ENCODE peak calls at places on chromosomes 5 and 9, in eight cellular contexts. One of them, this sample, is unnamed.

GRCh38 chr9:118882674-118883073 is 486.6 kb downstream of the BRINP1 start:
- DNase-seq in RPMI8226: no peak
- DNase-seq in SK-N-MC: no peak
- DNase-seq in activated CD8-positive, alpha-beta memory T cell treated with anti-CD3 and anti-CD28 coated beads, Interleukin-2, amount 50 U/mL, for 48 hours: no peak
- DNase-seq in A549: no peak
- DNase-seq in CD14-positive monocyte: no peak
- DNase-seq in AG09309: peak
- DNase-seq in stimulated activated CD4-positive, alpha-beta T cell treated with anti-CD3 and anti-CD28 coated beads, Interleukin-12 subunit alpha, Interleukin-12 subunit beta, amount 100 ng/mL, for 24 hours: no peak
- DNase-seq in this sample: no peak

GRCh38 chr5:172725785-172726184 is 45.2 kb downstream of the DUSP1 start:
- DNase-seq in stimulated activated CD4-positive, alpha-beta T cell treated with anti-CD3 and anti-CD28 coated beads, Interleukin-12 subunit alpha, Interleukin-12 subunit beta, amount 100 ng/mL, for 24 hours: no peak
- DNase-seq in CD14-positive monocyte: no peak
- DNase-seq in activated CD8-positive, alpha-beta memory T cell treated with anti-CD3 and anti-CD28 coated beads, Interleukin-2, amount 50 U/mL, for 48 hours: no peak
- DNase-seq in AG09309: no peak
- DNase-seq in A549: no peak
- DNase-seq in SK-N-MC: no peak
- DNase-seq in RPMI8226: no peak
- DNase-seq in this sample: no peak

GRCh38 chr9:125603478-125604021 is 103.5 kb downstream of the MAPKAP1 start:
- DNase-seq in CD14-positive monocyte: no peak
- DNase-seq in stimulated activated CD4-positive, alpha-beta T cell treated with anti-CD3 and anti-CD28 coated beads, Interleukin-12 subunit alpha, Interleukin-12 subunit beta, amount 100 ng/mL, for 24 hours: no peak
- DNase-seq in A549: no peak
- DNase-seq in activated CD8-positive, alpha-beta memory T cell treated with anti-CD3 and anti-CD28 coated beads, Interleukin-2, amount 50 U/mL, for 48 hours: no peak
- DNase-seq in AG09309: no peak
- DNase-seq in RPMI8226: no peak
- DNase-seq in SK-N-MC: no peak
- DNase-seq in this sample: no peak

GRCh38 chr5:177147239-177147638 is 13.7 kb downstream of the NSD1 start:
- DNase-seq in SK-N-MC: no peak
- DNase-seq in A549: no peak
- DNase-seq in CD14-positive monocyte: no peak
- DNase-seq in activated CD8-positive, alpha-beta memory T cell treated with anti-CD3 and anti-CD28 coated beads, Interleukin-2, amount 50 U/mL, for 48 hours: no peak
- DNase-seq in stimulated activated CD4-positive, alpha-beta T cell treated with anti-CD3 and anti-CD28 coated beads, Interleukin-12 subunit alpha, Interleukin-12 subunit beta, amount 100 ng/mL, for 24 hours: no peak
- DNase-seq in AG09309: no peak
- DNase-seq in RPMI8226: no peak
- DNase-seq in this sample: no peak

GRCh38 chr5:173050791-173051190 is 5.4 kb upstream of the CREBRF start:
- DNase-seq in activated CD8-positive, alpha-beta memory T cell treated with anti-CD3 and anti-CD28 coated beads, Interleukin-2, amount 50 U/mL, for 48 hours: no peak
- DNase-seq in AG09309: no peak
- DNase-seq in CD14-positive monocyte: no peak
- DNase-seq in RPMI8226: no peak
- DNase-seq in stimulated activated CD4-positive, alpha-beta T cell treated with anti-CD3 and anti-CD28 coated beads, Interleukin-12 subunit alpha, Interleukin-12 subunit beta, amount 100 ng/mL, for 24 hours: no peak
- DNase-seq in SK-N-MC: no peak
- DNase-seq in A549: no peak
- DNase-seq in this sample: no peak

GRCh38 chr9:132411091-132411508 is 1.1 kb downstream of the CFAP77 start:
- DNase-seq in stimulated activated CD4-positive, alpha-beta T cell treated with anti-CD3 and anti-CD28 coated beads, Interleukin-12 subunit alpha, Interleukin-12 subunit beta, amount 100 ng/mL, for 24 hours: peak
- DNase-seq in AG09309: no peak
- DNase-seq in SK-N-MC: no peak
- DNase-seq in A549: peak
- DNase-seq in RPMI8226: peak
- DNase-seq in activated CD8-positive, alpha-beta memory T cell treated with anti-CD3 and anti-CD28 coated beads, Interleukin-2, amount 50 U/mL, for 48 hours: peak
- DNase-seq in CD14-positive monocyte: peak
- DNase-seq in this sample: peak

GRCh38 chr5:180799194-180799593 is 3.4 kb downstream of the MGAT1 start:
- DNase-seq in CD14-positive monocyte: no peak
- DNase-seq in SK-N-MC: no peak
- DNase-seq in stimulated activated CD4-positive, alpha-beta T cell treated with anti-CD3 and anti-CD28 coated beads, Interleukin-12 subunit alpha, Interleukin-12 subunit beta, amount 100 ng/mL, for 24 hours: no peak
- DNase-seq in AG09309: no peak
- DNase-seq in A549: no peak
- DNase-seq in activated CD8-positive, alpha-beta memory T cell treated with anti-CD3 and anti-CD28 coated beads, Interleukin-2, amount 50 U/mL, for 48 hours: peak
- DNase-seq in RPMI8226: peak
- DNase-seq in this sample: no peak

GRCh38 chr5:151685749-151686672 is 704 bp downstream of the SPARC start:
- DNase-seq in CD14-positive monocyte: no peak
- DNase-seq in SK-N-MC: no peak
- DNase-seq in RPMI8226: no peak
- DNase-seq in stimulated activated CD4-positive, alpha-beta T cell treated with anti-CD3 and anti-CD28 coated beads, Interleukin-12 subunit alpha, Interleukin-12 subunit beta, amount 100 ng/mL, for 24 hours: no peak
- DNase-seq in activated CD8-positive, alpha-beta memory T cell treated with anti-CD3 and anti-CD28 coated beads, Interleukin-2, amount 50 U/mL, for 48 hours: no peak
- DNase-seq in A549: no peak
- DNase-seq in AG09309: no peak
- DNase-seq in this sample: no peak

GRCh38 chr5:147616401-147616800 is 106.5 kb upstream of the DPYSL3 start:
- DNase-seq in SK-N-MC: no peak
- DNase-seq in A549: no peak
- DNase-seq in stimulated activated CD4-positive, alpha-beta T cell treated with anti-CD3 and anti-CD28 coated beads, Interleukin-12 subunit alpha, Interleukin-12 subunit beta, amount 100 ng/mL, for 24 hours: no peak
- DNase-seq in AG09309: no peak
- DNase-seq in RPMI8226: no peak
- DNase-seq in activated CD8-positive, alpha-beta memory T cell treated with anti-CD3 and anti-CD28 coated beads, Interleukin-2, amount 50 U/mL, for 48 hours: no peak
- DNase-seq in CD14-positive monocyte: no peak
- DNase-seq in this sample: no peak

GRCh38 chr5:79697222-79698164 is 7.9 kb downstream of the CMYA5 start:
- DNase-seq in A549: no peak
- DNase-seq in RPMI8226: no peak
- DNase-seq in stimulated activated CD4-positive, alpha-beta T cell treated with anti-CD3 and anti-CD28 coated beads, Interleukin-12 subunit alpha, Interleukin-12 subunit beta, amount 100 ng/mL, for 24 hours: no peak
- DNase-seq in CD14-positive monocyte: peak
- DNase-seq in SK-N-MC: no peak
- DNase-seq in AG09309: peak
- DNase-seq in activated CD8-positive, alpha-beta memory T cell treated with anti-CD3 and anti-CD28 coated beads, Interleukin-2, amount 50 U/mL, for 48 hours: no peak
- DNase-seq in this sample: no peak

GRCh38 chr9:79701651-79702050 is 129.9 kb downstream of the TLE4 start:
- DNase-seq in AG09309: no peak
- DNase-seq in RPMI8226: no peak
- DNase-seq in SK-N-MC: no peak
- DNase-seq in CD14-positive monocyte: peak
- DNase-seq in stimulated activated CD4-positive, alpha-beta T cell treated with anti-CD3 and anti-CD28 coated beads, Interleukin-12 subunit alpha, Interleukin-12 subunit beta, amount 100 ng/mL, for 24 hours: no peak
- DNase-seq in A549: no peak
- DNase-seq in activated CD8-positive, alpha-beta memory T cell treated with anti-CD3 and anti-CD28 coated beads, Interleukin-2, amount 50 U/mL, for 48 hours: no peak
- DNase-seq in this sample: no peak

GRCh38 chr5:132830436-132831094 is at the start of gene SHROOM1:
- DNase-seq in RPMI8226: peak
- DNase-seq in AG09309: no peak
- DNase-seq in A549: peak
- DNase-seq in activated CD8-positive, alpha-beta memory T cell treated with anti-CD3 and anti-CD28 coated beads, Interleukin-2, amount 50 U/mL, for 48 hours: peak
- DNase-seq in SK-N-MC: no peak
- DNase-seq in CD14-positive monocyte: no peak
- DNase-seq in stimulated activated CD4-positive, alpha-beta T cell treated with anti-CD3 and anti-CD28 coated beads, Interleukin-12 subunit alpha, Interleukin-12 subunit beta, amount 100 ng/mL, for 24 hours: no peak
- DNase-seq in this sample: no peak

GRCh38 chr5:125409101-125409495 is 662.7 kb upstream of the ZNF608 start:
- DNase-seq in SK-N-MC: no peak
- DNase-seq in activated CD8-positive, alpha-beta memory T cell treated with anti-CD3 and anti-CD28 coated beads, Interleukin-2, amount 50 U/mL, for 48 hours: no peak
- DNase-seq in A549: no peak
- DNase-seq in RPMI8226: no peak
- DNase-seq in AG09309: no peak
- DNase-seq in CD14-positive monocyte: no peak
- DNase-seq in stimulated activated CD4-positive, alpha-beta T cell treated with anti-CD3 and anti-CD28 coated beads, Interleukin-12 subunit alpha, Interleukin-12 subunit beta, amount 100 ng/mL, for 24 hours: no peak
- DNase-seq in this sample: no peak

GRCh38 chr5:172224996-172225395 is 31.0 kb downstream of the EFCAB9 start:
- DNase-seq in A549: no peak
- DNase-seq in CD14-positive monocyte: no peak
- DNase-seq in SK-N-MC: no peak
- DNase-seq in AG09309: no peak
- DNase-seq in RPMI8226: no peak
- DNase-seq in stimulated activated CD4-positive, alpha-beta T cell treated with anti-CD3 and anti-CD28 coated beads, Interleukin-12 subunit alpha, Interleukin-12 subunit beta, amount 100 ng/mL, for 24 hours: no peak
- DNase-seq in activated CD8-positive, alpha-beta memory T cell treated with anti-CD3 and anti-CD28 coated beads, Interleukin-2, amount 50 U/mL, for 48 hours: no peak
- DNase-seq in this sample: no peak

GRCh38 chr9:87973791-87974292 is 491 bp downstream of the CDK20 start:
- DNase-seq in RPMI8226: no peak
- DNase-seq in stimulated activated CD4-positive, alpha-beta T cell treated with anti-CD3 and anti-CD28 coated beads, Interleukin-12 subunit alpha, Interleukin-12 subunit beta, amount 100 ng/mL, for 24 hours: no peak
- DNase-seq in A549: no peak
- DNase-seq in CD14-positive monocyte: no peak
- DNase-seq in AG09309: no peak
- DNase-seq in SK-N-MC: no peak
- DNase-seq in activated CD8-positive, alpha-beta memory T cell treated with anti-CD3 and anti-CD28 coated beads, Interleukin-2, amount 50 U/mL, for 48 hours: no peak
- DNase-seq in this sample: no peak

GRCh38 chr5:62306494-62307363 is 723 bp downstream of the KIF2A start:
- DNase-seq in A549: peak
- DNase-seq in RPMI8226: peak
- DNase-seq in stimulated activated CD4-positive, alpha-beta T cell treated with anti-CD3 and anti-CD28 coated beads, Interleukin-12 subunit alpha, Interleukin-12 subunit beta, amount 100 ng/mL, for 24 hours: peak
- DNase-seq in SK-N-MC: no peak
- DNase-seq in AG09309: no peak
- DNase-seq in activated CD8-positive, alpha-beta memory T cell treated with anti-CD3 and anti-CD28 coated beads, Interleukin-2, amount 50 U/mL, for 48 hours: peak
- DNase-seq in CD14-positive monocyte: peak
- DNase-seq in this sample: peak

GRCh38 chr9:128146591-128147120 is 2.6 kb upstream of the LCN2 start:
- DNase-seq in A549: no peak
- DNase-seq in AG09309: no peak
- DNase-seq in SK-N-MC: no peak
- DNase-seq in activated CD8-positive, alpha-beta memory T cell treated with anti-CD3 and anti-CD28 coated beads, Interleukin-2, amount 50 U/mL, for 48 hours: no peak
- DNase-seq in CD14-positive monocyte: peak
- DNase-seq in RPMI8226: no peak
- DNase-seq in stimulated activated CD4-positive, alpha-beta T cell treated with anti-CD3 and anti-CD28 coated beads, Interleukin-12 subunit alpha, Interleukin-12 subunit beta, amount 100 ng/mL, for 24 hours: no peak
- DNase-seq in this sample: no peak

GRCh38 chr5:107203231-107203630 is 467.5 kb downstream of the EFNA5 start:
- DNase-seq in SK-N-MC: no peak
- DNase-seq in stimulated activated CD4-positive, alpha-beta T cell treated with anti-CD3 and anti-CD28 coated beads, Interleukin-12 subunit alpha, Interleukin-12 subunit beta, amount 100 ng/mL, for 24 hours: no peak
- DNase-seq in RPMI8226: no peak
- DNase-seq in CD14-positive monocyte: no peak
- DNase-seq in AG09309: no peak
- DNase-seq in A549: no peak
- DNase-seq in activated CD8-positive, alpha-beta memory T cell treated with anti-CD3 and anti-CD28 coated beads, Interleukin-2, amount 50 U/mL, for 48 hours: no peak
- DNase-seq in this sample: no peak

GRCh38 chr5:142611154-142611553 is 74.7 kb downstream of the FGF1 start:
- DNase-seq in activated CD8-positive, alpha-beta memory T cell treated with anti-CD3 and anti-CD28 coated beads, Interleukin-2, amount 50 U/mL, for 48 hours: peak
- DNase-seq in AG09309: no peak
- DNase-seq in CD14-positive monocyte: peak
- DNase-seq in stimulated activated CD4-positive, alpha-beta T cell treated with anti-CD3 and anti-CD28 coated beads, Interleukin-12 subunit alpha, Interleukin-12 subunit beta, amount 100 ng/mL, for 24 hours: peak
- DNase-seq in RPMI8226: peak
- DNase-seq in SK-N-MC: no peak
- DNase-seq in A549: peak
- DNase-seq in this sample: no peak

GRCh38 chr9:84354035-84354434 is 13.5 kb upstream of the SLC28A3 start:
- DNase-seq in AG09309: no peak
- DNase-seq in SK-N-MC: no peak
- DNase-seq in RPMI8226: no peak
- DNase-seq in stimulated activated CD4-positive, alpha-beta T cell treated with anti-CD3 and anti-CD28 coated beads, Interleukin-12 subunit alpha, Interleukin-12 subunit beta, amount 100 ng/mL, for 24 hours: no peak
- DNase-seq in CD14-positive monocyte: no peak
- DNase-seq in A549: no peak
- DNase-seq in activated CD8-positive, alpha-beta memory T cell treated with anti-CD3 and anti-CD28 coated beads, Interleukin-2, amount 50 U/mL, for 48 hours: no peak
- DNase-seq in this sample: no peak

GRCh38 chr5:74762599-74762998 is 4.3 kb downstream of the GFM2 start:
- DNase-seq in A549: peak
- DNase-seq in AG09309: peak
- DNase-seq in stimulated activated CD4-positive, alpha-beta T cell treated with anti-CD3 and anti-CD28 coated beads, Interleukin-12 subunit alpha, Interleukin-12 subunit beta, amount 100 ng/mL, for 24 hours: no peak
- DNase-seq in RPMI8226: no peak
- DNase-seq in activated CD8-positive, alpha-beta memory T cell treated with anti-CD3 and anti-CD28 coated beads, Interleukin-2, amount 50 U/mL, for 48 hours: no peak
- DNase-seq in CD14-positive monocyte: no peak
- DNase-seq in SK-N-MC: no peak
- DNase-seq in this sample: no peak

GRCh38 chr9:129170229-129170628 is 7.8 kb downstream of the IER5L start:
- DNase-seq in activated CD8-positive, alpha-beta memory T cell treated with anti-CD3 and anti-CD28 coated beads, Interleukin-2, amount 50 U/mL, for 48 hours: no peak
- DNase-seq in SK-N-MC: no peak
- DNase-seq in AG09309: no peak
- DNase-seq in stimulated activated CD4-positive, alpha-beta T cell treated with anti-CD3 and anti-CD28 coated beads, Interleukin-12 subunit alpha, Interleukin-12 subunit beta, amount 100 ng/mL, for 24 hours: no peak
- DNase-seq in A549: no peak
- DNase-seq in CD14-positive monocyte: no peak
- DNase-seq in RPMI8226: no peak
- DNase-seq in this sample: no peak

GRCh38 chr5:131550606-131551005 is 84.4 kb downstream of the RAPGEF6 start:
- DNase-seq in stimulated activated CD4-positive, alpha-beta T cell treated with anti-CD3 and anti-CD28 coated beads, Interleukin-12 subunit alpha, Interleukin-12 subunit beta, amount 100 ng/mL, for 24 hours: no peak
- DNase-seq in RPMI8226: no peak
- DNase-seq in SK-N-MC: no peak
- DNase-seq in AG09309: no peak
- DNase-seq in activated CD8-positive, alpha-beta memory T cell treated with anti-CD3 and anti-CD28 coated beads, Interleukin-2, amount 50 U/mL, for 48 hours: no peak
- DNase-seq in A549: no peak
- DNase-seq in CD14-positive monocyte: no peak
- DNase-seq in this sample: no peak

GRCh38 chr5:131671994-131672655 is 37.1 kb upstream of the RAPGEF6 start:
- DNase-seq in SK-N-MC: no peak
- DNase-seq in AG09309: peak
- DNase-seq in stimulated activated CD4-positive, alpha-beta T cell treated with anti-CD3 and anti-CD28 coated beads, Interleukin-12 subunit alpha, Interleukin-12 subunit beta, amount 100 ng/mL, for 24 hours: no peak
- DNase-seq in A549: no peak
- DNase-seq in CD14-positive monocyte: no peak
- DNase-seq in RPMI8226: no peak
- DNase-seq in activated CD8-positive, alpha-beta memory T cell treated with anti-CD3 and anti-CD28 coated beads, Interleukin-2, amount 50 U/mL, for 48 hours: no peak
- DNase-seq in this sample: no peak

GRCh38 chr9:106670418-106670817 is 192.5 kb upstream of the ZNF462 start:
- DNase-seq in AG09309: no peak
- DNase-seq in activated CD8-positive, alpha-beta memory T cell treated with anti-CD3 and anti-CD28 coated beads, Interleukin-2, amount 50 U/mL, for 48 hours: no peak
- DNase-seq in RPMI8226: no peak
- DNase-seq in stimulated activated CD4-positive, alpha-beta T cell treated with anti-CD3 and anti-CD28 coated beads, Interleukin-12 subunit alpha, Interleukin-12 subunit beta, amount 100 ng/mL, for 24 hours: no peak
- DNase-seq in A549: no peak
- DNase-seq in CD14-positive monocyte: no peak
- DNase-seq in SK-N-MC: no peak
- DNase-seq in this sample: no peak

GRCh38 chr5:1834721-1835425 is 33.7 kb downstream of the NDUFS6 start:
- DNase-seq in activated CD8-positive, alpha-beta memory T cell treated with anti-CD3 and anti-CD28 coated beads, Interleukin-2, amount 50 U/mL, for 48 hours: no peak
- DNase-seq in SK-N-MC: no peak
- DNase-seq in RPMI8226: no peak
- DNase-seq in stimulated activated CD4-positive, alpha-beta T cell treated with anti-CD3 and anti-CD28 coated beads, Interleukin-12 subunit alpha, Interleukin-12 subunit beta, amount 100 ng/mL, for 24 hours: no peak
- DNase-seq in AG09309: no peak
- DNase-seq in CD14-positive monocyte: no peak
- DNase-seq in A549: no peak
- DNase-seq in this sample: no peak

GRCh38 chr5:157253547-157253946 is 12.4 kb upstream of the CYFIP2 start:
- DNase-seq in activated CD8-positive, alpha-beta memory T cell treated with anti-CD3 and anti-CD28 coated beads, Interleukin-2, amount 50 U/mL, for 48 hours: no peak
- DNase-seq in AG09309: peak
- DNase-seq in CD14-positive monocyte: no peak
- DNase-seq in A549: peak
- DNase-seq in RPMI8226: peak
- DNase-seq in SK-N-MC: no peak
- DNase-seq in stimulated activated CD4-positive, alpha-beta T cell treated with anti-CD3 and anti-CD28 coated beads, Interleukin-12 subunit alpha, Interleukin-12 subunit beta, amount 100 ng/mL, for 24 hours: no peak
- DNase-seq in this sample: no peak

GRCh38 chr9:134125413-134126095 is 10.3 kb upstream of the WDR5 start:
- DNase-seq in activated CD8-positive, alpha-beta memory T cell treated with anti-CD3 and anti-CD28 coated beads, Interleukin-2, amount 50 U/mL, for 48 hours: no peak
- DNase-seq in A549: no peak
- DNase-seq in SK-N-MC: no peak
- DNase-seq in RPMI8226: no peak
- DNase-seq in CD14-positive monocyte: peak
- DNase-seq in AG09309: no peak
- DNase-seq in stimulated activated CD4-positive, alpha-beta T cell treated with anti-CD3 and anti-CD28 coated beads, Interleukin-12 subunit alpha, Interleukin-12 subunit beta, amount 100 ng/mL, for 24 hours: no peak
- DNase-seq in this sample: no peak

GRCh38 chr9:122040573-122041242 is 52.4 kb downstream of the TTLL11 start:
- DNase-seq in stimulated activated CD4-positive, alpha-beta T cell treated with anti-CD3 and anti-CD28 coated beads, Interleukin-12 subunit alpha, Interleukin-12 subunit beta, amount 100 ng/mL, for 24 hours: no peak
- DNase-seq in activated CD8-positive, alpha-beta memory T cell treated with anti-CD3 and anti-CD28 coated beads, Interleukin-2, amount 50 U/mL, for 48 hours: no peak
- DNase-seq in CD14-positive monocyte: no peak
- DNase-seq in A549: no peak
- DNase-seq in AG09309: no peak
- DNase-seq in SK-N-MC: no peak
- DNase-seq in RPMI8226: no peak
- DNase-seq in this sample: no peak

GRCh38 chr5:158869092-158869491 is 230.6 kb downstream of the EBF1 start:
- DNase-seq in stimulated activated CD4-positive, alpha-beta T cell treated with anti-CD3 and anti-CD28 coated beads, Interleukin-12 subunit alpha, Interleukin-12 subunit beta, amount 100 ng/mL, for 24 hours: no peak
- DNase-seq in AG09309: no peak
- DNase-seq in SK-N-MC: peak
- DNase-seq in A549: no peak
- DNase-seq in RPMI8226: no peak
- DNase-seq in CD14-positive monocyte: no peak
- DNase-seq in activated CD8-positive, alpha-beta memory T cell treated with anti-CD3 and anti-CD28 coated beads, Interleukin-2, amount 50 U/mL, for 48 hours: no peak
- DNase-seq in this sample: no peak

GRCh38 chr5:14745753-14746152 is 81.2 kb downstream of the OTULIN start:
- DNase-seq in AG09309: no peak
- DNase-seq in SK-N-MC: no peak
- DNase-seq in CD14-positive monocyte: no peak
- DNase-seq in A549: no peak
- DNase-seq in stimulated activated CD4-positive, alpha-beta T cell treated with anti-CD3 and anti-CD28 coated beads, Interleukin-12 subunit alpha, Interleukin-12 subunit beta, amount 100 ng/mL, for 24 hours: no peak
- DNase-seq in RPMI8226: no peak
- DNase-seq in activated CD8-positive, alpha-beta memory T cell treated with anti-CD3 and anti-CD28 coated beads, Interleukin-2, amount 50 U/mL, for 48 hours: no peak
- DNase-seq in this sample: no peak